ENCODE peak calls at places on chromosomes 11 and 22, in ten cellular contexts. One of them, this sample, is unnamed.

GRCh38 chr11:109071712-109072524 is 350.1 kb upstream of the C11orf87 start:
- DNase-seq in sigmoid colon: no peak
- DNase-seq in astrocyte of the spinal cord: peak
- DNase-seq in cardiac fibroblast: peak
- DNase-seq in HFF-Myc: no peak
- DNase-seq in brain microvascular endothelial cell: no peak
- DNase-seq in cardiac muscle cell: peak
- DNase-seq in dorsolateral prefrontal cortex: no peak
- DNase-seq in OCI-LY7: no peak
- DNase-seq in CD8-positive, alpha-beta T cell: no peak
- DNase-seq in this sample: peak

GRCh38 chr22:38298312-38299000 is 18.8 kb downstream of the CSNK1E start:
- DNase-seq in OCI-LY7: peak
- DNase-seq in CD8-positive, alpha-beta T cell: peak
- DNase-seq in astrocyte of the spinal cord: peak
- DNase-seq in dorsolateral prefrontal cortex: no peak
- DNase-seq in HFF-Myc: no peak
- DNase-seq in cardiac fibroblast: peak
- DNase-seq in brain microvascular endothelial cell: peak
- DNase-seq in sigmoid colon: no peak
- DNase-seq in cardiac muscle cell: peak
- DNase-seq in this sample: peak

GRCh38 chr11:72683782-72684200 is 9.6 kb upstream of the PDE2A start:
- DNase-seq in sigmoid colon: no peak
- DNase-seq in OCI-LY7: peak
- DNase-seq in brain microvascular endothelial cell: peak
- DNase-seq in cardiac muscle cell: peak
- DNase-seq in CD8-positive, alpha-beta T cell: peak
- DNase-seq in dorsolateral prefrontal cortex: peak
- DNase-seq in HFF-Myc: no peak
- DNase-seq in astrocyte of the spinal cord: peak
- DNase-seq in cardiac fibroblast: peak
- DNase-seq in this sample: no peak

GRCh38 chr11:33779849-33780528 is 5.7 kb upstream of the FBXO3 start:
- DNase-seq in cardiac muscle cell: peak
- DNase-seq in OCI-LY7: no peak
- DNase-seq in HFF-Myc: no peak
- DNase-seq in astrocyte of the spinal cord: peak
- DNase-seq in dorsolateral prefrontal cortex: no peak
- DNase-seq in cardiac fibroblast: peak
- DNase-seq in brain microvascular endothelial cell: peak
- DNase-seq in sigmoid colon: no peak
- DNase-seq in CD8-positive, alpha-beta T cell: no peak
- DNase-seq in this sample: peak

GRCh38 chr11:113896156-113896879 is 8.3 kb upstream of the HTR3B start:
- DNase-seq in OCI-LY7: peak
- DNase-seq in brain microvascular endothelial cell: peak
- DNase-seq in dorsolateral prefrontal cortex: no peak
- DNase-seq in CD8-positive, alpha-beta T cell: peak
- DNase-seq in HFF-Myc: no peak
- DNase-seq in cardiac muscle cell: peak
- DNase-seq in astrocyte of the spinal cord: peak
- DNase-seq in cardiac fibroblast: peak
- DNase-seq in sigmoid colon: no peak
- DNase-seq in this sample: no peak

GRCh38 chr11:132670921-132671675 is 861.2 kb downstream of the OPCML start:
- DNase-seq in OCI-LY7: no peak
- DNase-seq in cardiac muscle cell: no peak
- DNase-seq in astrocyte of the spinal cord: no peak
- DNase-seq in cardiac fibroblast: no peak
- DNase-seq in sigmoid colon: no peak
- DNase-seq in brain microvascular endothelial cell: no peak
- DNase-seq in CD8-positive, alpha-beta T cell: no peak
- DNase-seq in dorsolateral prefrontal cortex: no peak
- DNase-seq in HFF-Myc: no peak
- DNase-seq in this sample: no peak

GRCh38 chr11:116736763-116737162 is 36.0 kb downstream of the BUD13 start:
- DNase-seq in OCI-LY7: peak
- DNase-seq in CD8-positive, alpha-beta T cell: no peak
- DNase-seq in cardiac fibroblast: no peak
- DNase-seq in dorsolateral prefrontal cortex: no peak
- DNase-seq in HFF-Myc: no peak
- DNase-seq in sigmoid colon: no peak
- DNase-seq in brain microvascular endothelial cell: no peak
- DNase-seq in astrocyte of the spinal cord: no peak
- DNase-seq in cardiac muscle cell: no peak
- DNase-seq in this sample: no peak

GRCh38 chr11:45847908-45848316 is 637 bp downstream of the CRY2 start:
- DNase-seq in cardiac muscle cell: peak
- DNase-seq in OCI-LY7: peak
- DNase-seq in sigmoid colon: peak
- DNase-seq in CD8-positive, alpha-beta T cell: peak
- DNase-seq in dorsolateral prefrontal cortex: no peak
- DNase-seq in HFF-Myc: no peak
- DNase-seq in brain microvascular endothelial cell: peak
- DNase-seq in cardiac fibroblast: peak
- DNase-seq in astrocyte of the spinal cord: peak
- DNase-seq in this sample: no peak

GRCh38 chr11:27720277-27720830 is 20.1 kb upstream of the BDNF start:
- DNase-seq in cardiac muscle cell: peak
- DNase-seq in OCI-LY7: no peak
- DNase-seq in CD8-positive, alpha-beta T cell: no peak
- DNase-seq in dorsolateral prefrontal cortex: no peak
- DNase-seq in HFF-Myc: no peak
- DNase-seq in cardiac fibroblast: peak
- DNase-seq in sigmoid colon: no peak
- DNase-seq in astrocyte of the spinal cord: peak
- DNase-seq in brain microvascular endothelial cell: peak
- DNase-seq in this sample: no peak
- TF ChIP-seq CTCF in cardiac muscle cell: peak
- TF ChIP-seq CTCF in OCI-LY7: no peak
- TF ChIP-seq CTCF in CD8-positive, alpha-beta T cell: no peak
- TF ChIP-seq CTCF in dorsolateral prefrontal cortex: no peak
- TF ChIP-seq CTCF in HFF-Myc: peak
- TF ChIP-seq CTCF in cardiac fibroblast: peak
- TF ChIP-seq CTCF in sigmoid colon: no peak
- TF ChIP-seq CTCF in astrocyte of the spinal cord: peak
- TF ChIP-seq CTCF in brain microvascular endothelial cell: peak
- TF ChIP-seq CTCF in this sample: peak

GRCh38 chr11:118153976-118154375 is 1.4 kb upstream of the SCN4B start:
- DNase-seq in brain microvascular endothelial cell: no peak
- DNase-seq in HFF-Myc: no peak
- DNase-seq in cardiac fibroblast: no peak
- DNase-seq in sigmoid colon: no peak
- DNase-seq in cardiac muscle cell: no peak
- DNase-seq in CD8-positive, alpha-beta T cell: no peak
- DNase-seq in OCI-LY7: no peak
- DNase-seq in dorsolateral prefrontal cortex: no peak
- DNase-seq in astrocyte of the spinal cord: no peak
- DNase-seq in this sample: no peak

GRCh38 chr11:118153516-118153915 is 893 bp upstream of the SCN4B start:
- DNase-seq in CD8-positive, alpha-beta T cell: no peak
- DNase-seq in astrocyte of the spinal cord: no peak
- DNase-seq in OCI-LY7: no peak
- DNase-seq in cardiac muscle cell: no peak
- DNase-seq in dorsolateral prefrontal cortex: no peak
- DNase-seq in brain microvascular endothelial cell: no peak
- DNase-seq in HFF-Myc: no peak
- DNase-seq in sigmoid colon: no peak
- DNase-seq in cardiac fibroblast: no peak
- DNase-seq in this sample: no peak

GRCh38 chr11:118156531-118157185 is 4.0 kb upstream of the SCN4B start:
- DNase-seq in CD8-positive, alpha-beta T cell: peak
- DNase-seq in sigmoid colon: no peak
- DNase-seq in OCI-LY7: no peak
- DNase-seq in astrocyte of the spinal cord: no peak
- DNase-seq in cardiac muscle cell: no peak
- DNase-seq in HFF-Myc: no peak
- DNase-seq in brain microvascular endothelial cell: no peak
- DNase-seq in cardiac fibroblast: no peak
- DNase-seq in dorsolateral prefrontal cortex: no peak
- DNase-seq in this sample: no peak

GRCh38 chr11:118157186-118157895 is 4.7 kb upstream of the SCN4B start:
- DNase-seq in sigmoid colon: no peak
- DNase-seq in cardiac muscle cell: no peak
- DNase-seq in HFF-Myc: no peak
- DNase-seq in astrocyte of the spinal cord: no peak
- DNase-seq in brain microvascular endothelial cell: no peak
- DNase-seq in dorsolateral prefrontal cortex: no peak
- DNase-seq in CD8-positive, alpha-beta T cell: no peak
- DNase-seq in cardiac fibroblast: no peak
- DNase-seq in OCI-LY7: no peak
- DNase-seq in this sample: no peak

DNA sequence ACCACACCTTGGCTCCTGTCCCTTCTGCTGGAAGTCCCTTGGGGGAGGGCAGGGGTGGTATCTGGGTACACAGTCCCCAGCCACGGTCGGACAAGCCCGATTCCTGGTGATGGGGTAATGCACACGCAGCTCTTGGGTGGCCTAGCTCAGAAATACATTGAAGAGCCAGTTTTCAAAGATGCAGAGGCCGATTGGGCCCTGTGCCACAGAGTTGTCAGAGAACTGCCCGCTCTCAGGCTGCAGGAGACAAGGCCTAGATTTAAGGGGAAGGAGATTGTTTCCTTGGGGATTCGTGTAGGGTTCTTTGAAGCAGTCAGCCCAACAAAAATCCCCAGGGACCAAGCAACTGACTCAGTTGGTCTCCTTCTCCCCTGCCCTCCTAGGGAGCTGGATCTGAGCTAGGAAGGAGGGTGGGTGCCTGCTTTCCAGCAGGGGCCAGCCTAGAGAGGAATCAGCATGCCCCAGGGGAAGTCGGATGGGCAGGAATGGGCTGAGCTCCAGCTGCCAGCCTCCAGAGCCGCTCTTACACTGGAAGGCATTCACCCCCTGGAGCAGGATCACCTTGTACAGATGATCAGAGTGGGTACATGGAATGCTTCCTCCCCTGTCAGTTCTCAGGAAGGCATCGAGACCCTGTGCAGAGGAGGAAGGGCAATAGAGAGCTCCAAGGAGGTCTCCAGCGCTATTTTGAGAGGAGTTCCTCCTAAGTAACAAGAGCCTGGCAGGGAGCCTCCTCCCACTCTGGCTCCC is 3.3 kb upstream of the SCN4B start:
- DNase-seq in cardiac muscle cell: no peak
- DNase-seq in cardiac fibroblast: no peak
- DNase-seq in CD8-positive, alpha-beta T cell: no peak
- DNase-seq in sigmoid colon: no peak
- DNase-seq in astrocyte of the spinal cord: no peak
- DNase-seq in dorsolateral prefrontal cortex: no peak
- DNase-seq in brain microvascular endothelial cell: no peak
- DNase-seq in OCI-LY7: no peak
- DNase-seq in HFF-Myc: no peak
- DNase-seq in this sample: no peak
- H3K4me3 ChIP-seq in cardiac muscle cell: no peak
- H3K4me3 ChIP-seq in cardiac fibroblast: no peak
- H3K4me3 ChIP-seq in CD8-positive, alpha-beta T cell: no peak
- H3K4me3 ChIP-seq in sigmoid colon: no peak
- H3K4me3 ChIP-seq in astrocyte of the spinal cord: no peak
- H3K4me3 ChIP-seq in dorsolateral prefrontal cortex: no peak
- H3K4me3 ChIP-seq in brain microvascular endothelial cell: no peak
- H3K4me3 ChIP-seq in OCI-LY7: no peak
- H3K4me3 ChIP-seq in HFF-Myc: no peak
- H3K4me3 ChIP-seq in this sample: no peak

GRCh38 chr11:86291466-86292262 is 10.4 kb upstream of the HIKESHI start:
- DNase-seq in astrocyte of the spinal cord: peak
- DNase-seq in cardiac muscle cell: peak
- DNase-seq in OCI-LY7: peak
- DNase-seq in sigmoid colon: no peak
- DNase-seq in dorsolateral prefrontal cortex: no peak
- DNase-seq in CD8-positive, alpha-beta T cell: peak
- DNase-seq in cardiac fibroblast: peak
- DNase-seq in brain microvascular endothelial cell: peak
- DNase-seq in HFF-Myc: peak
- DNase-seq in this sample: peak

GRCh38 chr11:86294026-86294425 is 8.0 kb upstream of the HIKESHI start:
- DNase-seq in cardiac muscle cell: no peak
- DNase-seq in sigmoid colon: no peak
- DNase-seq in OCI-LY7: no peak
- DNase-seq in CD8-positive, alpha-beta T cell: no peak
- DNase-seq in cardiac fibroblast: no peak
- DNase-seq in brain microvascular endothelial cell: no peak
- DNase-seq in dorsolateral prefrontal cortex: no peak
- DNase-seq in HFF-Myc: no peak
- DNase-seq in astrocyte of the spinal cord: no peak
- DNase-seq in this sample: no peak

GRCh38 chr11:86288776-86289507 is 13.1 kb upstream of the HIKESHI start:
- DNase-seq in cardiac fibroblast: peak
- DNase-seq in cardiac muscle cell: peak
- DNase-seq in astrocyte of the spinal cord: no peak
- DNase-seq in CD8-positive, alpha-beta T cell: no peak
- DNase-seq in HFF-Myc: no peak
- DNase-seq in brain microvascular endothelial cell: peak
- DNase-seq in sigmoid colon: no peak
- DNase-seq in dorsolateral prefrontal cortex: no peak
- DNase-seq in OCI-LY7: no peak
- DNase-seq in this sample: no peak

GRCh38 chr11:86287468-86287796 is 14.6 kb upstream of the HIKESHI start:
- DNase-seq in dorsolateral prefrontal cortex: no peak
- DNase-seq in cardiac fibroblast: no peak
- DNase-seq in HFF-Myc: no peak
- DNase-seq in cardiac muscle cell: no peak
- DNase-seq in CD8-positive, alpha-beta T cell: no peak
- DNase-seq in astrocyte of the spinal cord: no peak
- DNase-seq in sigmoid colon: no peak
- DNase-seq in OCI-LY7: no peak
- DNase-seq in brain microvascular endothelial cell: no peak
- DNase-seq in this sample: no peak

DNA sequence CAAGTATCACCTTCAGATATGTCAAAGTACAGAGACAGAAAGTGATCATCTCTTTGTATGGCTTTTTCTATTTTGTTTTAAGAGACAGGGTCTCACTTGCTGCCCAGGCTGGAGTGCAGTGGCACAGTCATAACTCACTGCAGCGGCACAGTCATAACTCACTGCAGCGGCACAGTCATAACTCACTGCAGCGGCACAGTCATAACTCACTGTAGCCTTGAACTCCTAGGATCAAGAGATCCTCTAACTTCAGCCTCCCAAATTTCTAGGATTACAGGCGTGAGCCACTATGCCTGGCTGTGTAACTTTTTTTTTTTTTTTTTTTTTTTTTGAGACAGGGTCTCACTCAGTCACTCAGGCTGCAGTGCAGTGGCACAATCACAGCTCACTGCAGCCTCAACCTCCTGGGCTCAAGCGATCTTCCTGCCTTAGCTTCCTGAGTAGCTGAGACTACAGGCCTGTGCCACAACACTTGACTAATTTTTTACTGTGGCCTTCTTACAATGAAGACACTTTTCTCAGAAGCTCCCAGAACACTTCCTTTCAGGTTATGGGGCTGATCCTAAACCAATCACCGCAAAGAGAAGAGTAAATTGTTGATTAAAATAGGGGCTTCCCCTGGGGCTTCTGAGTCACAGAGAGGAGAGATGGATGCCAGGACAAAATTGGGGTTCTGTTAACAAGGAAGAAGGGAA is 9.0 kb upstream of the HIKESHI start:
- DNase-seq in astrocyte of the spinal cord: no peak
- DNase-seq in OCI-LY7: no peak
- DNase-seq in CD8-positive, alpha-beta T cell: no peak
- DNase-seq in HFF-Myc: no peak
- DNase-seq in cardiac muscle cell: no peak
- DNase-seq in sigmoid colon: no peak
- DNase-seq in brain microvascular endothelial cell: no peak
- DNase-seq in dorsolateral prefrontal cortex: no peak
- DNase-seq in cardiac fibroblast: no peak
- DNase-seq in this sample: no peak
- TF ChIP-seq CTCF in astrocyte of the spinal cord: no peak
- TF ChIP-seq CTCF in OCI-LY7: no peak
- TF ChIP-seq CTCF in CD8-positive, alpha-beta T cell: no peak
- TF ChIP-seq CTCF in HFF-Myc: no peak
- TF ChIP-seq CTCF in cardiac muscle cell: no peak
- TF ChIP-seq CTCF in sigmoid colon: no peak
- TF ChIP-seq CTCF in brain microvascular endothelial cell: no peak
- TF ChIP-seq CTCF in dorsolateral prefrontal cortex: no peak
- TF ChIP-seq CTCF in cardiac fibroblast: no peak
- TF ChIP-seq CTCF in this sample: no peak

GRCh38 chr22:45554861-45555260 is 52.2 kb downstream of the FBLN1 start:
- DNase-seq in OCI-LY7: no peak
- DNase-seq in cardiac muscle cell: no peak
- DNase-seq in brain microvascular endothelial cell: no peak
- DNase-seq in cardiac fibroblast: no peak
- DNase-seq in sigmoid colon: no peak
- DNase-seq in astrocyte of the spinal cord: no peak
- DNase-seq in HFF-Myc: no peak
- DNase-seq in dorsolateral prefrontal cortex: no peak
- DNase-seq in CD8-positive, alpha-beta T cell: no peak
- DNase-seq in this sample: no peak

GRCh38 chr22:45552580-45553332 is 50.1 kb downstream of the FBLN1 start:
- DNase-seq in OCI-LY7: no peak
- DNase-seq in cardiac fibroblast: peak
- DNase-seq in CD8-positive, alpha-beta T cell: no peak
- DNase-seq in sigmoid colon: peak
- DNase-seq in HFF-Myc: peak
- DNase-seq in brain microvascular endothelial cell: peak
- DNase-seq in astrocyte of the spinal cord: peak
- DNase-seq in dorsolateral prefrontal cortex: no peak
- DNase-seq in cardiac muscle cell: peak
- DNase-seq in this sample: no peak

GRCh38 chr22:45552017-45552411 is 49.3 kb downstream of the FBLN1 start:
- DNase-seq in cardiac muscle cell: no peak
- DNase-seq in CD8-positive, alpha-beta T cell: no peak
- DNase-seq in brain microvascular endothelial cell: no peak
- DNase-seq in HFF-Myc: no peak
- DNase-seq in sigmoid colon: no peak
- DNase-seq in dorsolateral prefrontal cortex: no peak
- DNase-seq in cardiac fibroblast: no peak
- DNase-seq in OCI-LY7: no peak
- DNase-seq in astrocyte of the spinal cord: no peak
- DNase-seq in this sample: no peak

GRCh38 chr22:45553333-45554039 is 50.8 kb downstream of the FBLN1 start:
- DNase-seq in cardiac muscle cell: peak
- DNase-seq in astrocyte of the spinal cord: peak
- DNase-seq in dorsolateral prefrontal cortex: peak
- DNase-seq in HFF-Myc: peak
- DNase-seq in cardiac fibroblast: peak
- DNase-seq in OCI-LY7: peak
- DNase-seq in sigmoid colon: peak
- DNase-seq in brain microvascular endothelial cell: peak
- DNase-seq in CD8-positive, alpha-beta T cell: peak
- DNase-seq in this sample: peak

DNA sequence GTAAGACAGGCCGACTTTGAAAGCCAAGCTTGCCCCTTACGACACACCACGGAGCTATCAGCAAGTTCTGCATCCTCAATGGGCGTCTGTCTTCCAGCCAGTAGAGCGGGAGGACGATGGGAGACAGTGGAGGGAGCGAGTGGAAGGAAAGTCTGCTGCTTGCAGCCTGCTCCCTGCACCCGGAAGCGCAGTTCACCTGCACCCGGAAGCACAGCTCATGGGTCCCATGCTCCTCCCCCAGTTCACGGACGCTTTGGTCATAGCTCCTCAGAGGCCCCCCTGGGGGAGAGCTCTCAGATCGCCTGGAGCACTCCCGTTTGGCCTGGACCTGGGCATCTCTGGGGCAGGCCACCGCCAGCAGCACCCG is 51.3 kb downstream of the FBLN1 start:
- DNase-seq in sigmoid colon: no peak
- DNase-seq in brain microvascular endothelial cell: no peak
- DNase-seq in HFF-Myc: no peak
- DNase-seq in CD8-positive, alpha-beta T cell: no peak
- DNase-seq in cardiac fibroblast: no peak
- DNase-seq in OCI-LY7: peak
- DNase-seq in cardiac muscle cell: no peak
- DNase-seq in dorsolateral prefrontal cortex: no peak
- DNase-seq in astrocyte of the spinal cord: no peak
- DNase-seq in this sample: no peak
- H3K4me3 ChIP-seq in sigmoid colon: no peak
- H3K4me3 ChIP-seq in brain microvascular endothelial cell: no peak
- H3K4me3 ChIP-seq in HFF-Myc: no peak
- H3K4me3 ChIP-seq in CD8-positive, alpha-beta T cell: no peak
- H3K4me3 ChIP-seq in cardiac fibroblast: no peak
- H3K4me3 ChIP-seq in OCI-LY7: no peak
- H3K4me3 ChIP-seq in cardiac muscle cell: no peak
- H3K4me3 ChIP-seq in dorsolateral prefrontal cortex: no peak
- H3K4me3 ChIP-seq in astrocyte of the spinal cord: no peak
- H3K4me3 ChIP-seq in this sample: no peak